ENCODE peak calls at places on chromosomes 5 and 9, in four cellular contexts. O, C, I and T are unnamed samples.
A peak's percentile ranks its signal among the peaks of the same experiment; 100 is the strongest.

GRCh38 chr5:168874713-168875380 is 295.7 kb upstream of the PANK3 start:
- DNase-seq in C (no peak), O (no peak), I (no peak), T (no peak)

GRCh38 chr9:120914410-120914809 is 12.2 kb downstream of the TRAF1 start:
- DNase-seq in I (no peak), O (no peak), C (no peak), T (peak; percentile 94)

GRCh38 chr9:35385042-35385441 is 104.9 kb upstream of the RUSC2 start:
- DNase-seq in C (no peak), I (no peak), O (no peak), T (peak; percentile 16)

GRCh38 chr5:14869286-14870164 is 2.1 kb downstream of the ANKH start:
- DNase-seq in O (peak; percentile 50), I (peak; percentile 31), C (no peak), T (peak; percentile 34)

GRCh38 chr5:83718195-83718825 is 2.3 kb downstream of the HAPLN1 start:
- DNase-seq in O (peak; percentile 64), I (peak; percentile 54), C (no peak), T (peak; percentile 71)

GRCh38 chr9:93942176-93942575 is 13.0 kb downstream of the BARX1 start:
- DNase-seq in C (no peak), I (no peak), O (no peak), T (no peak)

GRCh38 chr5:143434261-143435206 is 31.0 kb upstream of the NR3C1 start:
- DNase-seq in I (no peak), O (no peak), C (peak; percentile 34), T (no peak)

GRCh38 chr5:156239800-156240199 is 87.2 kb upstream of the SGCD start:
- DNase-seq in O (no peak), I (no peak), C (no peak), T (no peak)

GRCh38 chr5:142428036-142428772 is 103.4 kb upstream of the SPRY4 start:
- DNase-seq in C (no peak), I (no peak), O (no peak), T (no peak)

GRCh38 chr5:73192375-73192774 is 19.4 kb downstream of the TMEM174 start:
- DNase-seq in O (no peak), C (no peak), I (no peak), T (no peak)

GRCh38 chr5:56543431-56544385 is 271.6 kb upstream of the MAP3K1 start:
- DNase-seq in C (no peak), O (no peak), I (no peak), T (no peak)

GRCh38 chr9:3343671-3344070 is 182.1 kb downstream of the RFX3 start:
- DNase-seq in C (no peak), O (no peak), I (no peak), T (no peak)

GRCh38 chr5:40676643-40677333 is 2.9 kb upstream of the PTGER4 start:
- DNase-seq in O (peak; percentile 47), I (peak; percentile 77), C (no peak), T (no peak)